ENCODE peak calls at places on chromosomes 13 and 19, in six cellular contexts. One of them, this sample, is unnamed.

GRCh38 chr19:4328243-4328990 is 10.2 kb downstream of the STAP2 start:
- DNase-seq in coronary artery: peak; percentile 94
- DNase-seq in stimulated activated CD4-positive, alpha-beta T cell treated with anti-CD3 and anti-CD28 coated beads, Interleukin-12 subunit alpha, Interleukin-12 subunit beta, amount 100 ng/mL, for 48 hours: peak; percentile 89
- DNase-seq in non-pigmented ciliary epithelial cell: peak; percentile 82
- DNase-seq in AG04450: peak; percentile 94
- DNase-seq in posterior cingulate gyrus: peak; percentile 95
- DNase-seq in this sample: peak; percentile 45

GRCh38 chr13:58300974-58301681 is 669.6 kb downstream of the PCDH17 start:
- DNase-seq in non-pigmented ciliary epithelial cell: no peak
- DNase-seq in stimulated activated CD4-positive, alpha-beta T cell treated with anti-CD3 and anti-CD28 coated beads, Interleukin-12 subunit alpha, Interleukin-12 subunit beta, amount 100 ng/mL, for 48 hours: no peak
- DNase-seq in AG04450: no peak
- DNase-seq in posterior cingulate gyrus: no peak
- DNase-seq in coronary artery: no peak
- DNase-seq in this sample: no peak

GRCh38 chr19:34411216-34411615 is 7.0 kb downstream of the PDCD2L start:
- DNase-seq in coronary artery: peak; percentile 36
- DNase-seq in AG04450: no peak
- DNase-seq in non-pigmented ciliary epithelial cell: no peak
- DNase-seq in posterior cingulate gyrus: no peak
- DNase-seq in stimulated activated CD4-positive, alpha-beta T cell treated with anti-CD3 and anti-CD28 coated beads, Interleukin-12 subunit alpha, Interleukin-12 subunit beta, amount 100 ng/mL, for 48 hours: no peak
- DNase-seq in this sample: no peak

GRCh38 chr13:98996046-98996445 is 18.2 kb upstream of the DOCK9 start:
- DNase-seq in coronary artery: no peak
- DNase-seq in non-pigmented ciliary epithelial cell: no peak
- DNase-seq in AG04450: no peak
- DNase-seq in posterior cingulate gyrus: no peak
- DNase-seq in stimulated activated CD4-positive, alpha-beta T cell treated with anti-CD3 and anti-CD28 coated beads, Interleukin-12 subunit alpha, Interleukin-12 subunit beta, amount 100 ng/mL, for 48 hours: no peak
- DNase-seq in this sample: no peak

GRCh38 chr13:29782798-29783197 is 67.6 kb downstream of the UBL3 start:
- DNase-seq in coronary artery: no peak
- DNase-seq in non-pigmented ciliary epithelial cell: no peak
- DNase-seq in posterior cingulate gyrus: no peak
- DNase-seq in AG04450: no peak
- DNase-seq in stimulated activated CD4-positive, alpha-beta T cell treated with anti-CD3 and anti-CD28 coated beads, Interleukin-12 subunit alpha, Interleukin-12 subunit beta, amount 100 ng/mL, for 48 hours: no peak
- DNase-seq in this sample: no peak

GRCh38 chr13:72025836-72026235 is 158.8 kb upstream of the DACH1 start:
- DNase-seq in non-pigmented ciliary epithelial cell: peak; percentile 13
- DNase-seq in AG04450: no peak
- DNase-seq in stimulated activated CD4-positive, alpha-beta T cell treated with anti-CD3 and anti-CD28 coated beads, Interleukin-12 subunit alpha, Interleukin-12 subunit beta, amount 100 ng/mL, for 48 hours: no peak
- DNase-seq in posterior cingulate gyrus: no peak
- DNase-seq in coronary artery: no peak
- DNase-seq in this sample: no peak

GRCh38 chr19:44024900-44025216 is 321 bp upstream of the ZNF222 start:
- DNase-seq in AG04450: no peak
- DNase-seq in posterior cingulate gyrus: no peak
- DNase-seq in coronary artery: no peak
- DNase-seq in stimulated activated CD4-positive, alpha-beta T cell treated with anti-CD3 and anti-CD28 coated beads, Interleukin-12 subunit alpha, Interleukin-12 subunit beta, amount 100 ng/mL, for 48 hours: no peak
- DNase-seq in non-pigmented ciliary epithelial cell: no peak
- DNase-seq in this sample: no peak

GRCh38 chr19:4403005-4403761 is 743 bp downstream of the CHAF1A start:
- DNase-seq in AG04450: no peak
- DNase-seq in non-pigmented ciliary epithelial cell: no peak
- DNase-seq in posterior cingulate gyrus: no peak
- DNase-seq in coronary artery: no peak
- DNase-seq in stimulated activated CD4-positive, alpha-beta T cell treated with anti-CD3 and anti-CD28 coated beads, Interleukin-12 subunit alpha, Interleukin-12 subunit beta, amount 100 ng/mL, for 48 hours: no peak
- DNase-seq in this sample: no peak

GRCh38 chr13:44040070-44040753 is 160.5 kb downstream of the LACC1 start:
- DNase-seq in coronary artery: no peak
- DNase-seq in non-pigmented ciliary epithelial cell: no peak
- DNase-seq in posterior cingulate gyrus: no peak
- DNase-seq in stimulated activated CD4-positive, alpha-beta T cell treated with anti-CD3 and anti-CD28 coated beads, Interleukin-12 subunit alpha, Interleukin-12 subunit beta, amount 100 ng/mL, for 48 hours: no peak
- DNase-seq in AG04450: no peak
- DNase-seq in this sample: peak; percentile 30

GRCh38 chr19:40348961-40349507 is 539 bp downstream of the PLD3 start:
- DNase-seq in stimulated activated CD4-positive, alpha-beta T cell treated with anti-CD3 and anti-CD28 coated beads, Interleukin-12 subunit alpha, Interleukin-12 subunit beta, amount 100 ng/mL, for 48 hours: no peak
- DNase-seq in coronary artery: no peak
- DNase-seq in posterior cingulate gyrus: no peak
- DNase-seq in non-pigmented ciliary epithelial cell: no peak
- DNase-seq in AG04450: no peak
- DNase-seq in this sample: peak; percentile 56

GRCh38 chr19:51256053-51256682 is 5.3 kb downstream of the SIGLECL1 start:
- DNase-seq in non-pigmented ciliary epithelial cell: no peak
- DNase-seq in AG04450: no peak
- DNase-seq in posterior cingulate gyrus: no peak
- DNase-seq in coronary artery: no peak
- DNase-seq in stimulated activated CD4-positive, alpha-beta T cell treated with anti-CD3 and anti-CD28 coated beads, Interleukin-12 subunit alpha, Interleukin-12 subunit beta, amount 100 ng/mL, for 48 hours: no peak
- DNase-seq in this sample: no peak